ENCODE peak calls at places on chromosomes 12 and 14, in four cellular contexts. D, F, O and V are unnamed samples.

GRCh38 chr12:47025349-47025748 is 54.1 kb upstream of the PCED1B start:
- DNase-seq in D (no peak), F (no peak), O (no peak), V (no peak)

GRCh38 chr14:75399819-75400678 is 27.8 kb upstream of the JDP2 start:
- DNase-seq in D (peak; percentile 90), F (no peak), O (peak; percentile 97), V (no peak)

GRCh38 chr14:104386281-104386841 is 193.2 kb upstream of the C14orf180 start:
- DNase-seq in D (no peak), F (no peak), O (no peak), V (no peak)

GRCh38 chr12:104494137-104494815 is 37.5 kb downstream of the CHST11 start:
- DNase-seq in D (no peak), F (peak; percentile 76), O (no peak), V (no peak)

GRCh38 chr12:4143909-4144308 is 129.7 kb upstream of the CCND2 start:
- DNase-seq in D (no peak), F (peak; percentile 46), O (peak; percentile 1), V (no peak)

GRCh38 chr12:28409892-28410291 is 219.6 kb downstream of the CCDC91 start:
- DNase-seq in D (no peak), F (no peak), O (no peak), V (no peak)

GRCh38 chr12:5388581-5389535 is 43.0 kb upstream of the NTF3 start:
- DNase-seq in D (no peak), F (no peak), O (peak; percentile 46), V (no peak)

GRCh38 chr12:108419949-108420348 is 80.8 kb upstream of the CMKLR1 start:
- DNase-seq in D (no peak), F (no peak), O (no peak), V (no peak)

GRCh38 chr14:34237098-34237497 is 224.9 kb downstream of the SPTSSA start:
- DNase-seq in D (no peak), F (no peak), O (peak; percentile 92), V (no peak)

GRCh38 chr12:124538194-124539082 is 29.0 kb downstream of the NCOR2 start:
- DNase-seq in D (no peak), F (peak; percentile 5), O (no peak), V (no peak)

GRCh38 chr14:39422243-39422642 is 10.0 kb downstream of the FBXO33 start:
- DNase-seq in D (no peak), F (no peak), O (no peak), V (no peak)

GRCh38 chr14:53295985-53296582 is 143.0 kb upstream of the DDHD1 start:
- DNase-seq in D (no peak), F (no peak), O (peak; percentile 67), V (no peak)

GRCh38 chr14:22539831-22540230 is 49.2 kb downstream of the DAD1 start:
- DNase-seq in D (no peak), F (peak; percentile 61), O (no peak), V (no peak)

GRCh38 chr12:50934371-50934851 is 17.9 kb upstream of the HIGD1C start:
- DNase-seq in D (no peak), F (no peak), O (no peak), V (no peak)

GRCh38 chr14:75494898-75495297 is 27.4 kb upstream of the BATF start:
- DNase-seq in D (no peak), F (no peak), O (peak; percentile 13), V (no peak)

GRCh38 chr12:110861729-110862128 is 14.9 kb downstream of the CCDC63 start:
- DNase-seq in D (no peak), F (no peak), O (no peak), V (no peak)

GRCh38 chr12:71438670-71439361 is 782 bp upstream of the LGR5 start:
- DNase-seq in D (no peak), F (no peak), O (peak; percentile 35), V (no peak)

GRCh38 chr12:94603434-94604068 is 46.8 kb downstream of the TMCC3 start:
- DNase-seq in D (no peak), F (peak; percentile 58), O (peak; percentile 48), V (no peak)

GRCh38 chr12:102948941-102949352 is 8.5 kb upstream of the ASCL1 start:
- DNase-seq in D (no peak), F (no peak), O (peak; percentile 64), V (no peak)

GRCh38 chr12:334114-334513 is 55.0 kb downstream of the KDM5A start:
- DNase-seq in D (no peak), F (no peak), O (no peak), V (no peak)
- H3K4me3 ChIP-seq in D (no peak overlapping the region), F (no peak overlapping the region), O (no peak overlapping the region), V (no peak overlapping the region)

GRCh38 chr12:132154341-132154761 is 10.1 kb downstream of the NOC4L start:
- DNase-seq in D (no peak), F (peak; percentile 41), O (no peak), V (no peak)
- H3K4me3 ChIP-seq in D (peak overlapping the region; percentile 52), F (peak overlapping the region; percentile 30), O (no peak overlapping the region), V (no peak overlapping the region)

DNA sequence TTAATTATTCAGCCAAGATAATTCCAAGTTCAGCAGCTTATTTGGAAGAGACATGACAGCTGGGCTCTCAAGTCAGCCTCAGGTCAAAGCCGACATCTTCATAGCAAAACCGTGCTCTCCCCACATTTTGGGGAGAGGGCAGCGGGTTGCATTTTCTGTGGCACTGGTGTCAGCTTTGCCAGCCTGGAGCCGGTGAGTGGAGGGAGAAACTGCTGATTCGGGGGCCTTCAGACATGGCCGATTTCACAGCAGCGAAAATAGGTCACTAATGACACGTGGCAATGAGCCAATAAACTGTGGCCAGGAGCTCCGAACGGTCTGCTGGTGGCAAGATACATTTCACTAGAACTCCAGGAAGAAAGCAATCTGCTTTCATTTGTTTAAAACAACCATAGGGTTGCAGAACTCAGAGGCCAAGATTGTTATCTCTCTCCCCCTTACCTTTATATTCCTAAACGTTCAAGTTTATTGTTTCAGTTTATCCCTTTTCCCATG is 173.2 kb downstream of the CAND1 start:
- DNase-seq in D (no peak), F (no peak), O (no peak), V (no peak)
- H3K4me3 ChIP-seq in D (peak overlapping the region; percentile 49), F (no peak overlapping the region), O (no peak overlapping the region), V (no peak overlapping the region)

GRCh38 chr12:122499991-122500684 is 594 bp downstream of the ZCCHC8 start:
- DNase-seq in D (peak; percentile 73), F (peak; percentile 74), O (peak; percentile 70), V (no peak)

GRCh38 chr12:122500685-122501488 is at the start of gene ZCCHC8:
- DNase-seq in D (peak; percentile 97), F (peak; percentile 98), O (peak; percentile 99), V (peak; percentile 91)

GRCh38 chr12:122503783-122504590 is 3.3 kb upstream of the ZCCHC8 start:
- DNase-seq in D (no peak), F (no peak), O (no peak), V (no peak)

GRCh38 chr12:122503147-122503751 is 2.5 kb upstream of the ZCCHC8 start:
- DNase-seq in D (no peak), F (no peak), O (no peak), V (no peak)

GRCh38 chr12:122501489-122501989 is 807 bp upstream of the ZCCHC8 start:
- DNase-seq in D (no peak), F (no peak), O (no peak), V (no peak)
- H3K4me3 ChIP-seq in D (peak overlapping the region; percentile 82), F (peak overlapping the region; percentile 80), O (peak overlapping the region; percentile 83), V (no peak overlapping the region)